ENCODE peak calls at places on chromosomes 5 and 9, in eight cellular contexts. O, I, S, H, U, E, X and P are unnamed samples.

GRCh38 chr5:1063661-1064382 is 48.0 kb downstream of the SLC12A7 start:
- DNase-seq in O (no peak), I (no peak), S (no peak), H (no peak), U (no peak), E (no peak), X (no peak), P (peak; percentile 10)

GRCh38 chr5:123511648-123512605 is at the start of gene CSNK1G3:
- DNase-seq in O (peak; percentile 98), I (peak; percentile 96), S (peak; percentile 88), H (peak; percentile 93), U (peak; percentile 92), E (peak; percentile 97), X (peak; percentile 98), P (peak; percentile 94)

GRCh38 chr5:65334077-65334476 is 147.6 kb downstream of the ADAMTS6 start:
- DNase-seq in O (peak; percentile 86), I (no peak), S (no peak), H (no peak), U (no peak), E (no peak), X (no peak), P (no peak)

GRCh38 chr9:109320734-109321448 is at the start of gene EPB41L4B:
- DNase-seq in O (peak; percentile 94), I (peak; percentile 93), S (peak; percentile 96), H (peak; percentile 83), U (peak; percentile 93), E (peak; percentile 56), X (peak; percentile 81), P (peak; percentile 97)

GRCh38 chr5:181236471-181236870 is 7.2 kb downstream of the RACK1 start:
- DNase-seq in O (no peak), I (no peak), S (no peak), H (no peak), U (no peak), E (no peak), X (no peak), P (no peak)

GRCh38 chr5:78889759-78890158 is 95.4 kb downstream of the ARSB start:
- DNase-seq in O (peak; percentile 82), I (no peak), S (no peak), H (no peak), U (no peak), E (peak; percentile 87), X (no peak), P (no peak)

GRCh38 chr5:151070449-151070848 is 10.4 kb downstream of the TNIP1 start:
- DNase-seq in O (no peak), I (no peak), S (no peak), H (no peak), U (no peak), E (no peak), X (no peak), P (no peak)

GRCh38 chr9:131273146-131273545 is 3.2 kb downstream of the FAM78A start:
- DNase-seq in O (no peak), I (no peak), S (no peak), H (no peak), U (no peak), E (no peak), X (peak; percentile 85), P (no peak)

GRCh38 chr5:8650197-8650596 is 781.2 kb downstream of the MTRR start:
- DNase-seq in O (no peak), I (no peak), S (no peak), H (no peak), U (no peak), E (no peak), X (no peak), P (no peak)

GRCh38 chr9:16335788-16336580 is 534.5 kb downstream of the BNC2 start:
- DNase-seq in O (peak; percentile 93), I (no peak), S (no peak), H (no peak), U (no peak), E (peak; percentile 100), X (peak; percentile 38), P (no peak)

GRCh38 chr5:144318011-144318410 is 147.3 kb downstream of the KCTD16 start:
- DNase-seq in O (no peak), I (no peak), S (no peak), H (no peak), U (no peak), E (no peak), X (no peak), P (no peak)

GRCh38 chr9:694499-695154 is 146.9 kb upstream of the DMRT1 start:
- DNase-seq in O (peak; percentile 98), I (no peak), S (no peak), H (no peak), U (no peak), E (peak; percentile 92), X (peak; percentile 34), P (no peak)

GRCh38 chr9:120936764-120937122 is 10.1 kb upstream of the TRAF1 start:
- DNase-seq in O (no peak), I (no peak), S (no peak), H (no peak), U (no peak), E (no peak), X (no peak), P (no peak)

GRCh38 chr9:121949364-121949763 is 143.7 kb downstream of the TTLL11 start:
- DNase-seq in O (peak; percentile 89), I (no peak), S (no peak), H (no peak), U (no peak), E (no peak), X (no peak), P (no peak)

GRCh38 chr5:126801992-126802294 is 25.0 kb downstream of the LMNB1 start:
- DNase-seq in O (peak; percentile 41), I (no peak), S (no peak), H (peak; percentile 20), U (no peak), E (peak; percentile 69), X (no peak), P (no peak)
- TF ChIP-seq CTCF in O (peak; percentile 41), I (peak; percentile 50), S (peak; percentile 8), H (peak; percentile 29), U (no peak), E (peak; percentile 46), X (peak; percentile 54), P (no peak)

DNA sequence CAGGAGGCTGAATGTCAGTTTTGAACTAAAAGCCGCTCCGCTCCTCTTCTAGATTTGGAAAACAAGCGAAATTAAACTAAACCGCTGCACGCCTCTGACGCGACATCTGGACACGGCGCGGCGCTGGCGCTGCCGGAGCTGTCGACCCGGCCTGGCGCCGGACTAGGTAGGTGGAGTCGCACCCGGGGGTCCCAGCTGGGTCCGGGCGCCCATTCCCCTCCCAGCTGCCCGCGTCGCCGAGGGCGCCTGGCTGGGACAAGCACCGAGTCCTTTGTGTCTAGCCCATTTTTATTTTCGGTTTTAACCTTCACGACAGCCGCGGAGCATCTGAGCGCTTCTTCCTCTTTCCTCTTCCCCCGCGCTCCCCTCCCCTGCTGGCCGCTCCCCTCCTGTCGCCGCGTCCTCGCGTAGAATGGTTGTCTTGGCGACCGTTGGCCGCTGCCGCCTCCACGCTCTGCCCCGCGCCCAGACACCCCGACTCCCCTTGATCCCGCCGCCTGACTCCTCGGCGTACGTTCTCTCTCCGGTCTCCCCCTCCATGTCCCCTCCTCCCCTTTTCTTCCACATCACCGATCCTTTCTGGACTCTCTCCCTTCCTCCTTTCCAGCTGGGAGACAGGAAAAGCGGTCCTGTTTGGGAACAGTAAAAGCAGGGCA is 533 bp downstream of the CDKN2B-AS1 start:
- DNase-seq in O (peak; percentile 73), I (peak; percentile 80), S (no peak), H (no peak), U (peak; percentile 64), E (peak; percentile 68), X (peak; percentile 69), P (peak; percentile 68)
- TF ChIP-seq CTCF in O (peak; percentile 2), I (no peak), S (no peak), H (no peak), U (no peak), E (no peak), X (no peak), P (no peak)

DNA sequence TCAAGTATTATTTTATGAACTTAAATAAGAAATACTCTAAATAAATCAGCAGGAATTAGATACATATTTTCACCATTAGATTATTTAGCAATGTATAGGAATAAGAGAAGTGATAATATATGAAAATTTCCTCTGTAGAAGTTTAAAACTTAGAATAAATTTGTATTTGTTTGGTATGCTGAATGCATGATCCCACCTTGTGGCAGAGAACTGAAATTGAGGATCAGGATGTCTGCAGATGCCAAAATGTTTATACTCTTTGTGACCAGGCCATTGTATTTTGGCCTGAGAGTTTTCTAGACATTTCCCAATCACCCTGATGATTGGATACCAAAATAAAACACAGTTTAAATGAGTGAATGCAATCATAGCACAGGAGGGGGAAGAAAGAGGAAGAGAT is 6.3 kb downstream of the TYRP1 start:
- DNase-seq in O (peak; percentile 14), I (no peak), S (no peak), H (no peak), U (no peak), E (peak; percentile 35), X (no peak), P (no peak)
- TF ChIP-seq CTCF in O (peak; percentile 38), I (peak; percentile 54), S (peak; percentile 45), H (no peak), U (peak; percentile 56), E (peak; percentile 52), X (no peak), P (peak; percentile 50)

GRCh38 chr9:89310486-89311345 is at the start of gene CKS2:
- DNase-seq in O (peak; percentile 100), I (peak; percentile 100), S (peak; percentile 99), H (peak; percentile 99), U (peak; percentile 99), E (peak; percentile 100), X (peak; percentile 100), P (peak; percentile 100)
- TF ChIP-seq CTCF in O (no peak), I (no peak), S (peak; percentile 7), H (peak; percentile 27), U (no peak), E (no peak), X (no peak), P (no peak)